ENCODE peak calls at places on chromosomes 13 and 19, in ten cellular contexts. One of them, this sample, is unnamed.

GRCh38 chr13:113491982-113492381 is 1.5 kb upstream of the DCUN1D2 start:
- DNase-seq in left lung: no peak
- DNase-seq in psoas muscle: no peak
- DNase-seq in GM12878: no peak
- DNase-seq in left ventricle myocardium inferior: no peak
- DNase-seq in heart right ventricle: no peak
- DNase-seq in breast epithelium: no peak
- DNase-seq in AG04450: no peak
- DNase-seq in H1: no peak
- DNase-seq in cardiac muscle cell: no peak
- DNase-seq in this sample: no peak

GRCh38 chr19:47587295-47587694 is 14.3 kb upstream of the ZNF541 start:
- DNase-seq in breast epithelium: no peak
- DNase-seq in psoas muscle: peak
- DNase-seq in heart right ventricle: no peak
- DNase-seq in H1: no peak
- DNase-seq in left lung: no peak
- DNase-seq in left ventricle myocardium inferior: no peak
- DNase-seq in cardiac muscle cell: no peak
- DNase-seq in AG04450: no peak
- DNase-seq in GM12878: no peak
- DNase-seq in this sample: peak

GRCh38 chr19:14300281-14300680 is 81.0 kb upstream of the ADGRE5 start:
- DNase-seq in GM12878: no peak
- DNase-seq in cardiac muscle cell: no peak
- DNase-seq in psoas muscle: no peak
- DNase-seq in breast epithelium: no peak
- DNase-seq in left lung: no peak
- DNase-seq in heart right ventricle: no peak
- DNase-seq in AG04450: no peak
- DNase-seq in left ventricle myocardium inferior: no peak
- DNase-seq in H1: no peak
- DNase-seq in this sample: no peak

GRCh38 chr13:111204438-111205177 is 89.5 kb downstream of the ARHGEF7 start:
- DNase-seq in psoas muscle: peak
- DNase-seq in left lung: no peak
- DNase-seq in H1: no peak
- DNase-seq in breast epithelium: no peak
- DNase-seq in left ventricle myocardium inferior: peak
- DNase-seq in cardiac muscle cell: no peak
- DNase-seq in AG04450: peak
- DNase-seq in heart right ventricle: no peak
- DNase-seq in GM12878: no peak
- DNase-seq in this sample: peak

GRCh38 chr19:53057904-53058579 is 13.5 kb downstream of the ERVV-2 start:
- DNase-seq in H1: peak
- DNase-seq in cardiac muscle cell: peak
- DNase-seq in left ventricle myocardium inferior: peak
- DNase-seq in GM12878: no peak
- DNase-seq in breast epithelium: no peak
- DNase-seq in psoas muscle: no peak
- DNase-seq in left lung: no peak
- DNase-seq in heart right ventricle: peak
- DNase-seq in AG04450: no peak
- DNase-seq in this sample: no peak

GRCh38 chr13:110618167-110618566 is 2.8 kb downstream of the NAXD start:
- DNase-seq in psoas muscle: no peak
- DNase-seq in left ventricle myocardium inferior: no peak
- DNase-seq in H1: no peak
- DNase-seq in GM12878: no peak
- DNase-seq in heart right ventricle: no peak
- DNase-seq in breast epithelium: no peak
- DNase-seq in AG04450: no peak
- DNase-seq in cardiac muscle cell: no peak
- DNase-seq in left lung: no peak
- DNase-seq in this sample: no peak

GRCh38 chr13:66409542-66409941 is 820.6 kb downstream of the PCDH9 start:
- DNase-seq in psoas muscle: no peak
- DNase-seq in GM12878: no peak
- DNase-seq in heart right ventricle: no peak
- DNase-seq in left ventricle myocardium inferior: no peak
- DNase-seq in breast epithelium: no peak
- DNase-seq in cardiac muscle cell: no peak
- DNase-seq in AG04450: no peak
- DNase-seq in left lung: no peak
- DNase-seq in H1: no peak
- DNase-seq in this sample: no peak

GRCh38 chr13:21596722-21597121 is 7.2 kb downstream of the MICU2 start:
- DNase-seq in cardiac muscle cell: no peak
- DNase-seq in AG04450: no peak
- DNase-seq in GM12878: no peak
- DNase-seq in left ventricle myocardium inferior: no peak
- DNase-seq in psoas muscle: no peak
- DNase-seq in breast epithelium: no peak
- DNase-seq in left lung: no peak
- DNase-seq in H1: no peak
- DNase-seq in heart right ventricle: no peak
- DNase-seq in this sample: no peak

GRCh38 chr13:32530841-32531253 is 7.7 kb downstream of the N4BP2L2 start:
- DNase-seq in left ventricle myocardium inferior: no peak
- DNase-seq in psoas muscle: no peak
- DNase-seq in H1: no peak
- DNase-seq in left lung: no peak
- DNase-seq in AG04450: peak
- DNase-seq in GM12878: peak
- DNase-seq in heart right ventricle: peak
- DNase-seq in breast epithelium: no peak
- DNase-seq in cardiac muscle cell: no peak
- DNase-seq in this sample: peak

GRCh38 chr19:44960906-44961734 is 5.9 kb downstream of the CLPTM1 start:
- DNase-seq in cardiac muscle cell: no peak
- DNase-seq in breast epithelium: no peak
- DNase-seq in GM12878: peak
- DNase-seq in AG04450: no peak
- DNase-seq in left lung: no peak
- DNase-seq in psoas muscle: no peak
- DNase-seq in heart right ventricle: no peak
- DNase-seq in left ventricle myocardium inferior: no peak
- DNase-seq in H1: no peak
- DNase-seq in this sample: no peak

GRCh38 chr19:48186541-48186991 is 16.1 kb downstream of the ZSWIM9 start:
- DNase-seq in psoas muscle: no peak
- DNase-seq in GM12878: no peak
- DNase-seq in breast epithelium: no peak
- DNase-seq in heart right ventricle: no peak
- DNase-seq in left lung: no peak
- DNase-seq in cardiac muscle cell: no peak
- DNase-seq in left ventricle myocardium inferior: no peak
- DNase-seq in H1: no peak
- DNase-seq in AG04450: no peak
- DNase-seq in this sample: no peak

GRCh38 chr13:111279253-111279652 is 41.2 kb upstream of the TEX29 start:
- DNase-seq in left lung: no peak
- DNase-seq in GM12878: no peak
- DNase-seq in breast epithelium: no peak
- DNase-seq in H1: no peak
- DNase-seq in heart right ventricle: no peak
- DNase-seq in cardiac muscle cell: no peak
- DNase-seq in left ventricle myocardium inferior: no peak
- DNase-seq in psoas muscle: no peak
- DNase-seq in AG04450: no peak
- DNase-seq in this sample: no peak

GRCh38 chr19:41700381-41701195 is 7.8 kb upstream of the CEACAM5 start:
- DNase-seq in left lung: no peak
- DNase-seq in psoas muscle: no peak
- DNase-seq in heart right ventricle: no peak
- DNase-seq in breast epithelium: no peak
- DNase-seq in H1: no peak
- DNase-seq in left ventricle myocardium inferior: no peak
- DNase-seq in AG04450: no peak
- DNase-seq in cardiac muscle cell: no peak
- DNase-seq in GM12878: no peak
- DNase-seq in this sample: no peak

GRCh38 chr19:38917921-38918491 is 6.0 kb upstream of the CCER2 start:
- DNase-seq in GM12878: no peak
- DNase-seq in H1: no peak
- DNase-seq in psoas muscle: no peak
- DNase-seq in AG04450: no peak
- DNase-seq in breast epithelium: no peak
- DNase-seq in left lung: no peak
- DNase-seq in left ventricle myocardium inferior: no peak
- DNase-seq in heart right ventricle: no peak
- DNase-seq in cardiac muscle cell: peak
- DNase-seq in this sample: no peak

DNA sequence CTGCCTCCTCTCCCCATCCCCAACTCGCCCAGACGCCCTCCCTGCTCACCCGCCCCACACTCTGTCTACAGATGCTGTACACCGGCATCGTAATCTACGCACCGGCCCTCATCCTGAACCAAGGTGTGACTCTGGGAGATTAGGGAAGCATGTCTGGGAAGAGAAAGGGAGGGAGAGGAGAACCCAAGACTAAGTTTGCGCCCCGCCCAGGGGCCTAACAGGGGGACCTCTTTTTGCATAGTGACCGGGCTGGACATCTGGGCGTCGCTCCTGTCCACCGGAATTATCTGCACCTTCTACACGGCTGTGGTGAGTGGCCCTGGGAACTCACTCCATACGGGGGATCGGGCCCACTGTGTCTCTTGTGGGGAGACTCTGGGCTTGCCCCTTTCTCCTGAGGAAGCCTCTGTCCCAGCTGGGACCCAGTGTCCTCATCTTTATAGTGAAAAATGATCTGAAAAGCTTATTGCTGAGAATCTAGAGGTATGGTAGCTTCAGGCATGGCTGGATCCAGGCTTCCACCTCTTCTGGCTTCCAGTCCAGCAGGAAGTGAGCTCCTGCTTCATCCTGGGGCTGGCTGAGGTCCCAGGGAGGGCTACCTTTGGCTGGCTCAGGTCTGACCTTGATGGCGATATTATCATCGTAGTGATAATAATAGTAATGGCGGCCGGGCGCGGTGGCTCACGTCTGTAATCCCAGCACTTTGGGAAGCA is 2.8 kb downstream of the SLC5A5 start:
- DNase-seq in left ventricle myocardium inferior: no peak
- DNase-seq in left lung: no peak
- DNase-seq in H1: no peak
- DNase-seq in GM12878: no peak
- DNase-seq in AG04450: no peak
- DNase-seq in cardiac muscle cell: no peak
- DNase-seq in psoas muscle: no peak
- DNase-seq in heart right ventricle: no peak
- DNase-seq in breast epithelium: no peak
- DNase-seq in this sample: no peak
- H3K4me3 ChIP-seq in left ventricle myocardium inferior: no peak
- H3K4me3 ChIP-seq in left lung: no peak
- H3K4me3 ChIP-seq in H1: peak
- H3K4me3 ChIP-seq in GM12878: no peak
- H3K4me3 ChIP-seq in AG04450: no peak
- H3K4me3 ChIP-seq in cardiac muscle cell: no peak
- H3K4me3 ChIP-seq in psoas muscle: no peak
- H3K4me3 ChIP-seq in heart right ventricle: no peak
- H3K4me3 ChIP-seq in breast epithelium: peak
- H3K4me3 ChIP-seq in this sample: no peak

GRCh38 chr19:2567580-2567979 is 91.7 kb downstream of the GADD45B start:
- DNase-seq in left lung: peak
- DNase-seq in GM12878: no peak
- DNase-seq in left ventricle myocardium inferior: peak
- DNase-seq in AG04450: no peak
- DNase-seq in cardiac muscle cell: no peak
- DNase-seq in breast epithelium: no peak
- DNase-seq in H1: no peak
- DNase-seq in psoas muscle: peak
- DNase-seq in heart right ventricle: peak
- DNase-seq in this sample: no peak

GRCh38 chr19:2574478-2574931 is 98.6 kb downstream of the GADD45B start:
- DNase-seq in cardiac muscle cell: no peak
- DNase-seq in GM12878: no peak
- DNase-seq in left ventricle myocardium inferior: no peak
- DNase-seq in psoas muscle: no peak
- DNase-seq in H1: no peak
- DNase-seq in breast epithelium: peak
- DNase-seq in AG04450: no peak
- DNase-seq in left lung: peak
- DNase-seq in heart right ventricle: no peak
- DNase-seq in this sample: no peak

GRCh38 chr19:2567996-2568395 is 92.1 kb downstream of the GADD45B start:
- DNase-seq in left lung: no peak
- DNase-seq in heart right ventricle: no peak
- DNase-seq in left ventricle myocardium inferior: no peak
- DNase-seq in AG04450: no peak
- DNase-seq in GM12878: no peak
- DNase-seq in breast epithelium: no peak
- DNase-seq in H1: no peak
- DNase-seq in cardiac muscle cell: no peak
- DNase-seq in psoas muscle: no peak
- DNase-seq in this sample: no peak

GRCh38 chr19:2573916-2574315 is 98.0 kb downstream of the GADD45B start:
- DNase-seq in psoas muscle: no peak
- DNase-seq in left lung: peak
- DNase-seq in cardiac muscle cell: no peak
- DNase-seq in left ventricle myocardium inferior: no peak
- DNase-seq in heart right ventricle: no peak
- DNase-seq in AG04450: no peak
- DNase-seq in H1: no peak
- DNase-seq in GM12878: no peak
- DNase-seq in breast epithelium: peak
- DNase-seq in this sample: no peak

GRCh38 chr19:2569596-2570465 is 93.9 kb downstream of the GADD45B start:
- DNase-seq in left ventricle myocardium inferior: no peak
- DNase-seq in heart right ventricle: no peak
- DNase-seq in psoas muscle: no peak
- DNase-seq in left lung: no peak
- DNase-seq in AG04450: no peak
- DNase-seq in H1: no peak
- DNase-seq in GM12878: no peak
- DNase-seq in breast epithelium: no peak
- DNase-seq in cardiac muscle cell: no peak
- DNase-seq in this sample: no peak
- TF ChIP-seq CTCF in left ventricle myocardium inferior: no peak
- TF ChIP-seq CTCF in heart right ventricle: no peak
- TF ChIP-seq CTCF in psoas muscle: no peak
- TF ChIP-seq CTCF in left lung: no peak
- TF ChIP-seq CTCF in AG04450: no peak
- TF ChIP-seq CTCF in H1: no peak
- TF ChIP-seq CTCF in GM12878: no peak
- TF ChIP-seq CTCF in breast epithelium: no peak
- TF ChIP-seq CTCF in cardiac muscle cell: no peak
- TF ChIP-seq CTCF in this sample: no peak

GRCh38 chr19:6766357-6767080 is 716 bp downstream of the SH2D3A start:
- DNase-seq in psoas muscle: no peak
- DNase-seq in left ventricle myocardium inferior: no peak
- DNase-seq in heart right ventricle: no peak
- DNase-seq in AG04450: no peak
- DNase-seq in left lung: no peak
- DNase-seq in H1: no peak
- DNase-seq in cardiac muscle cell: no peak
- DNase-seq in GM12878: no peak
- DNase-seq in breast epithelium: no peak
- DNase-seq in this sample: no peak
- H3K4me3 ChIP-seq in psoas muscle: peak
- H3K4me3 ChIP-seq in left ventricle myocardium inferior: peak
- H3K4me3 ChIP-seq in heart right ventricle: peak
- H3K4me3 ChIP-seq in AG04450: no peak
- H3K4me3 ChIP-seq in left lung: peak
- H3K4me3 ChIP-seq in H1: peak
- H3K4me3 ChIP-seq in cardiac muscle cell: peak
- H3K4me3 ChIP-seq in GM12878: peak
- H3K4me3 ChIP-seq in breast epithelium: peak
- H3K4me3 ChIP-seq in this sample: no peak

GRCh38 chr13:46172531-46172991 is 9.4 kb downstream of the LCP1 start:
- DNase-seq in left lung: no peak
- DNase-seq in GM12878: no peak
- DNase-seq in breast epithelium: no peak
- DNase-seq in left ventricle myocardium inferior: no peak
- DNase-seq in psoas muscle: no peak
- DNase-seq in heart right ventricle: no peak
- DNase-seq in cardiac muscle cell: no peak
- DNase-seq in H1: no peak
- DNase-seq in AG04450: no peak
- DNase-seq in this sample: no peak
- TF ChIP-seq CTCF in left lung: no peak
- TF ChIP-seq CTCF in GM12878: no peak
- TF ChIP-seq CTCF in breast epithelium: no peak
- TF ChIP-seq CTCF in left ventricle myocardium inferior: no peak
- TF ChIP-seq CTCF in psoas muscle: no peak
- TF ChIP-seq CTCF in heart right ventricle: no peak
- TF ChIP-seq CTCF in cardiac muscle cell: no peak
- TF ChIP-seq CTCF in H1: no peak
- TF ChIP-seq CTCF in AG04450: no peak
- TF ChIP-seq CTCF in this sample: no peak